ENCODE peak calls at places on chromosomes 13 and 19, in five cellular contexts. Y is left ventricle myocardium inferior, U is foreskin fibroblast, X is brain microvascular endothelial cell, Q is Caco-2. W is an unnamed sample.

GRCh38 chr13:92640936-92641335 is 585.7 kb upstream of the GPC6 start:
- DNase-seq in X (no peak), Q (no peak), U (no peak), Y (no peak), W (no peak)

GRCh38 chr19:56877069-56877715 is 36.7 kb upstream of the PEG3 start:
- DNase-seq in X (no peak), Y (no peak), U (no peak), Q (no peak), W (no peak)

GRCh38 chr13:45341799-45342584 is 1.0 kb upstream of the TPT1 start:
- DNase-seq in Q (no peak), Y (peak), X (no peak), U (no peak), W (peak)

GRCh38 chr19:13764821-13765394 is 586 bp downstream of the MRI1 start:
- DNase-seq in X (no peak), U (no peak), Y (peak), Q (peak), W (no peak)

GRCh38 chr19:30887042-30887441 is 462.2 kb downstream of the TSHZ3 start:
- DNase-seq in Y (no peak), U (no peak), X (no peak), Q (no peak), W (no peak)

GRCh38 chr13:27280009-27280646 is 9.5 kb downstream of the RASL11A start:
- DNase-seq in U (no peak), Y (no peak), X (no peak), Q (no peak), W (no peak)

GRCh38 chr13:43128504-43128929 is 105.1 kb downstream of the DNAJC15 start:
- DNase-seq in U (no peak), Q (no peak), X (no peak), Y (no peak), W (no peak)

GRCh38 chr13:60627071-60627686 is 230.2 kb downstream of the TDRD3 start:
- DNase-seq in Y (no peak), X (peak), U (no peak), Q (peak), W (peak)

GRCh38 chr19:1251503-1252220 is 3.3 kb downstream of the MIDN start:
- DNase-seq in Q (peak), Y (peak), X (no peak), U (no peak), W (no peak)

GRCh38 chr19:15432629-15433518 is 14.1 kb upstream of the AKAP8L start:
- DNase-seq in X (peak), U (peak), Y (peak), Q (peak), W (peak)

GRCh38 chr19:8569066-8569761 is 8.0 kb downstream of the MYO1F start:
- DNase-seq in U (peak), X (peak), Y (peak), Q (no peak), W (peak)
- H3K4me3 ChIP-seq in U (no peak), X (no peak), Y (no peak), Q (no peak), W (no peak)

GRCh38 chr13:107203146-107203847 is 635.4 kb upstream of the ARGLU1 start:
- DNase-seq in X (peak), Y (no peak), U (no peak), Q (peak), W (peak)
- TF ChIP-seq CTCF in X (peak), Y (peak), U (peak), Q (peak), W (peak)

GRCh38 chr13:28489536-28489935 is 5.4 kb downstream of the FLT1 start:
- DNase-seq in Q (no peak), U (peak), Y (no peak), X (no peak), W (peak)
- H3K4me3 ChIP-seq in Q (no peak), U (no peak), Y (peak), X (no peak), W (no peak)

DNA sequence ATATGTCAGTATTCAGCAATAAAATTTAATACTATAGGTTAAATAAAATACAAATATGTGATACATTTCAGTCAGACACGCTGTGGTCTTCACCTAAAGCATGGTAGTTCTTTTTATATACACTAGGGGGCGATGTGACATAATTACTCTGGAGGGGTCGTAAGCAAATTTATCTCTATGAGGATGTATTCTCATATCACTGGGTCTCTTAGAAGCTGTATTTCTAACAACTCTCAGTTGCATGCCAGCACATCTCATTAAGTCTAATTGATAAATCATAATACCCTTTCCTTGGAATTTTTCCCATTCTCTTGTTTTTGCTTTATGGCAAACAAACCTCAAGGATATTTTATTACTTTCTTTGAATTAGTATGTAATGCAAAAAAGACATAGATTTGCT is 3.9 kb upstream of the PCDH17 start:
- DNase-seq in U (no peak), X (no peak), Y (no peak), Q (peak), W (peak)
- TF ChIP-seq CTCF in U (peak), X (peak), Y (peak), Q (peak), W (peak)

GRCh38 chr13:98510156-98510509 is 66.8 kb downstream of the STK24 start:
- DNase-seq in U (no peak), Q (no peak), Y (no peak), X (no peak), W (no peak)
- H3K4me3 ChIP-seq in U (no peak), Q (no peak), Y (no peak), X (no peak), W (no peak)

DNA sequence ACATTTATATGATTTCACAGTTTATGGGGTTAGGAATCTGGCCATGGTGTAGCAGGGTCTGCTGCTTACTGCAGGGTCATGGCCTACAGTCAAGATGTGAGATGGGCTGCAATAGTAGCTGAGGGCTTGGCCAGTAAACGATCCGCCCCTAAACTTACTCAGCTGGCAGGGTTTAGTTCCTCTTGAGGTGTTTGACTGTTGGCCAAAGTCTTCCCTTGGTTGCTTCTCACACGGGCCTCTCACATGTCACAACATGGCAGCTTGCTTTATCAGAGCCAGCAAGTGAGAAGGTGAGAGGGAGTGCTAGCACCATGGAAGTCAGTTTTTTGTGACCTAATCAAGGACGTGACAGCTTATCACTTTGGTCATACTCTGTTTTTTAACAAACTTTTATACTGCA is 77.1 kb downstream of the DNAJC3 start:
- DNase-seq in X (no peak), Y (no peak), Q (no peak), U (no peak), W (no peak)
- TF ChIP-seq CTCF in X (no peak), Y (no peak), Q (no peak), U (no peak), W (no peak)

GRCh38 chr19:29645911-29646310 is 19.4 kb upstream of the PLEKHF1 start:
- DNase-seq in U (peak), Q (no peak), X (peak), Y (peak), W (peak)
- H3K4me3 ChIP-seq in U (no peak), Q (no peak), X (no peak), Y (no peak), W (no peak)

DNA sequence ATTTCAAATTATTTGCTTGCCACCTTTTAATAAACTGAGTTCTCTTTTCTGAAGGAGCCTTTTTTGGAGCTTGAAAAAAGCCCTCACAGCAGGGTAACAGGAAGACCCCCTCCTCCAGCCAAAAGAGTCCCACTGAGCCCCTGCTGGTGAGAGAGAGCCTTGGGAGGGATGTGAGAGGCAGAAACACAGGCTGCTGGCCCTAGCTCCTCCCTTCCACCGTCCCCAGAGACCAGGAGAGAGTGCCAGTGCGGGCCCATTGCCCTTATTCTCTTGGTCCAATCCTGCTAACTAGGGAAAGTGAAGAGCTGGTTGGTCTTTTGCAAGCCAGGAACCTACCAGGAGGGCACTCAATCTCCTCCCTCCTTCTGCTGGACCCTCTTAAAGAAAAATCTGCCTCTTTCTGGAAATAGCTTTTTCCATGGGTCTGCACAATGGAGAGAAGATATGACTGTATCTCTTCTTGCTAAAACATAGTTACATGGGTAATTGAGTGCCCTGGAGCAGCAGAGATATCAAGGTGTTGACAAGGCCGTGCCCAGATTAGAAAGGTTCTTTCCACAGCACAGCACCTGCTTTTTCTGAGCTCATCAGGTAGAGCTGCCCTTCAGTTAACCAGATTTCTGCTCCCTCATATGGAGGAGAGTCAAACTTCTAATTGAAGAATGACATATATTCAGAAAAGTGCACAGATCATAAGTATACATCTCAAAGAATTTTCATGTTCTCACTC is 113.9 kb downstream of the LRCH1 start:
- DNase-seq in X (no peak), U (no peak), Y (peak), Q (no peak), W (no peak)
- TF ChIP-seq CTCF in X (peak), U (no peak), Y (peak), Q (no peak), W (no peak)

GRCh38 chr13:63944896-63945295 is 2529.2 kb upstream of the PCDH20 start:
- DNase-seq in Y (no peak), U (no peak), X (no peak), Q (no peak), W (no peak)
- H3K4me3 ChIP-seq in Y (no peak), U (no peak), X (no peak), Q (no peak), W (no peak)

W was measured in AG10803.